ENCODE peak calls at places on chromosomes 5 and 9, in five cellular contexts. G is A549, Q is sigmoid colon, L is transverse colon, A is spleen. N is an unnamed sample.
A peak's percentile ranks its signal among the peaks of the same experiment; 100 is the strongest.

GRCh38 chr5:156879665-156880285 is 29.7 kb downstream of the PPP1R2B start:
- DNase-seq in L (peak; percentile 20), A (no peak), Q (no peak), G (no peak), N (no peak)

GRCh38 chr5:1917830-1918487 is 35.2 kb upstream of the IRX4 start:
- DNase-seq in A (peak; percentile 52), G (no peak), Q (peak; percentile 48), L (no peak), N (no peak)

GRCh38 chr5:153629027-153629426 is 138.6 kb downstream of the GRIA1 start:
- DNase-seq in G (peak; percentile 56), L (no peak), Q (no peak), A (no peak), N (no peak)

GRCh38 chr5:14655146-14655741 is 9.3 kb upstream of the OTULIN start:
- DNase-seq in A (no peak), L (no peak), Q (no peak), G (no peak), N (no peak)

GRCh38 chr5:10595305-10595677 is 31.4 kb downstream of the ANKRD33B start:
- DNase-seq in L (no peak), A (no peak), G (no peak), Q (no peak), N (no peak)

GRCh38 chr9:95509851-95510529 is 6.8 kb downstream of the PTCH1 start:
- DNase-seq in L (peak; percentile 36), Q (no peak), G (no peak), A (no peak), N (peak; percentile 36)

GRCh38 chr5:113150821-113151220 is 174.2 kb downstream of the DCP2 start:
- DNase-seq in Q (no peak), A (no peak), G (no peak), L (no peak), N (no peak)

GRCh38 chr5:43316421-43316820 is 3.2 kb upstream of the HMGCS1 start:
- DNase-seq in G (no peak), L (no peak), A (no peak), Q (no peak), N (no peak)

GRCh38 chr9:99059074-99059894 is 45.6 kb upstream of the TGFBR1 start:
- DNase-seq in G (no peak), Q (no peak), L (peak; percentile 23), A (peak; percentile 83), N (peak; percentile 12)

GRCh38 chr5:139702548-139702947 is 54.4 kb downstream of the CXXC5 start:
- DNase-seq in A (no peak), L (no peak), Q (no peak), G (no peak), N (no peak)

GRCh38 chr5:139704748-139705147 is 56.6 kb downstream of the CXXC5 start:
- DNase-seq in Q (no peak), G (no peak), A (no peak), L (no peak), N (no peak)

GRCh38 chr5:139699352-139699751 is 51.2 kb downstream of the CXXC5 start:
- DNase-seq in Q (peak; percentile 59), G (no peak), A (no peak), L (no peak), N (no peak)

GRCh38 chr5:139698461-139699146 is 50.5 kb downstream of the CXXC5 start:
- DNase-seq in G (no peak), L (peak; percentile 78), A (peak; percentile 84), Q (peak; percentile 90), N (peak; percentile 81)

GRCh38 chr5:139700711-139701693 is 52.9 kb downstream of the CXXC5 start:
- DNase-seq in A (peak; percentile 79), G (no peak), L (peak; percentile 44), Q (peak; percentile 64), N (no peak)
- TF ChIP-seq POLR2A in A (no peak), G (no peak), L (no peak), Q (no peak), N (no peak)

GRCh38 chr9:89878687-89879086 is 273.9 kb downstream of the GADD45G start:
- DNase-seq in Q (peak; percentile 73), G (no peak), A (peak; percentile 70), L (peak; percentile 47), N (no peak)
- TF ChIP-seq POLR2A in Q (no peak), G (no peak), A (no peak), L (no peak), N (no peak)

DNA sequence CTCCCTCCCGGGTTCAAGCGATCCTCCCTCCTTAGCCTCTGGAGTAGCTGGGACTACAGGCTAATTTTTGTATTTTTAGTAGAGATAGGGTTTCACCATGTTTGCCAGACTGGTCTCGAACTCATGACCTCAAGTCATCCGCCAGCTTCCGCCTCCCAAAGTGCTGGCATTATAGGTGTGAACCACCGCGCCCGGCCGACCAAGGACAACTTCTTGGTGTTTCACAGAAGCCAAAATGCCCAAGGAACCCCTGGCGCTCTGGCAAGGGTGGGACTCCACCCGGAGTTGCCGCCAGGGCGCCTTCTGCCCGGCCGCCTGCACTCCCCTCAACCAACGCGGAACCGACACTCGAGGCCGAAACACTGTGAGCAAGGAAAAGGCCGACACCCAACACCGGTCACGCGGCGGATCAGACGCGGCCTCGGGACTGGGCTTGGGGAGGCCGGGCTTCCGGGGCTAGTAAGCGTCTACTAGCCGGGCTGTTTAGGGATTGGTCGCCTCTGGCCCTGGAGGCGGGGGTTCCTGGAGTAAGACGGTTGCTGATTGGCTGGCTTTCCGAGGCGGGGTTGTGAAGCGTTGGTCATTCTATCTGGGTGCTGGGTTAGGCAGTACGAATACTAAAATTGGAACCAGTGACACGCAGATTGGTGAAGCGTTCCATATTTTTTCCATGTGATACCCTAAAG is 7.7 kb upstream of the CFAP157 start:
- DNase-seq in Q (peak; percentile 99), L (peak; percentile 95), A (peak; percentile 96), G (peak; percentile 98), N (peak; percentile 93)
- TF ChIP-seq POLR2A in Q (peak; percentile 26), L (peak; percentile 52), A (no peak), G (peak; percentile 66), N (peak; percentile 45)

GRCh38 chr9:128902351-128903078 is 18.3 kb upstream of the PHYHD1 start:
- DNase-seq in A (peak; percentile 97), G (no peak), L (peak; percentile 86), Q (no peak), N (no peak)
- TF ChIP-seq POLR2A in A (no peak), G (no peak), L (peak; percentile 78), Q (no peak), N (peak; percentile 22)

DNA sequence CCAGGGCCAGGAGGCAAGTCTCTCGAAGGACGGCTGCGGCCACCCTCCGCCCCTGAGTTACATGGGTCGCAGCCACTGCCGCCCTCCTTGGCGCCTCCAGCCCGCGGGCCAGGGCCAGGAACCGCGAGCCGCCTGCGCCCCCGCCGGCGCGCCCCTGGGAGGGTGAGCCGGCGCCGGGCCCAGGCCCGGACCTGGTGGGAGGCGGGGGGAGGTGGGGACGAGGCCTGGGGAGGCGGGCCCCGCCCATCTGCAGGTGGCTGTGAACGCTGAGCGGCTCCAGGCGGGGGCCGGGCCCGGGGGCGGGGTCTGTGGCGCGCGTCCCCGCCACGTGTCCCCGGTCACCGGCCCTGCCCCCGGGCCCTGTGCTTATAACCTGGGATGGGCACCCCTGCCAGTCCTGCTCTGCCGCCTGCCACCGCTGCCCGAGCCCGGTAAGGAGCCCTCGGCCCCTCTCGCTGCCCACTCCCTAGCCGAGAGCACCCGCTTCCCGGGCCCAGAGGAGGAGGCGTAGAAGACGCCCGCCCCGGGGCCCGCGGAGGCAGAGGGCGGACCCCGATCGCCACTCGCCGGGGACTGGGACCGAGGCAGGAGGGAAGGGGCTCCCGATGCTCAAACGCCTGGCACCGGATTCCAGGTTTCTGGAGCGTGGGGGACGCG is at the start of gene ASS1:
- DNase-seq in L (peak; percentile 91), A (no peak), G (no peak), Q (peak; percentile 85), N (peak; percentile 32)
- TF ChIP-seq POLR2A in L (peak; percentile 89), A (no peak), G (no peak), Q (no peak), N (no peak)

DNA sequence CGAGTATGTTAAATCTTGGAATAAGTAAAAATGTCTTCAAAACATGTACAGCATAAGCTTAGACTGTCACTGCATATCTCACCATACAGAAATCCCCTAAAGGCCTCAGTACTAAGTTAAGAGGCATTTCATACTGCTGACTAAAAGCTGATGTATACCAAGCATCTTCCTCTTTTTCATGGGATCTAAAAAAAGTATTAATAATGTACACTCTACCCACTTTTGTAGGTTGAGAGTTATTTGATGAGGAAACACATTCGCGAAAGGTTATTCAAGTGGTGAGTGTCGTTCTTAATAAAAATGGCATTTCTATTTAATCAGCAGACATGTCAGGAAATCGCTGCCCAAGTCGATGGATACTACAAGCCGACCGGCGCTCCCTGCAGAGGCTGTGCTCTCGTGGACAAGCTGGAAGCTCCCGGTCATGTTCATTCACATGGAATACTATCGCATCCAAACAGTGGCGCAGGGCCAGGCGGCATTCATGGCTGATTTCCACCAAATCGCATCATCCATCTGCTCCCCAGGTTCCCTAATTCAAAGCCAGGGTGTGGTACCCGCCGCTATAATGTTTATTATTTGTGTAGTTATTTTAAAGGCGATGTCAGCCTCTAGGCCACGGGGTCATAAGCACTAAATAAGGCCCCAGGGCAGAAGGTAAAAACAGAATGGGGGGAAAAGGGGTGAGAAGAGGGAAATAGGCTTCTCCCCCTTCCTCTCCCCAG is 697 bp downstream of the SGTB start:
- DNase-seq in A (peak; percentile 86), Q (peak; percentile 83), L (peak; percentile 55), G (peak; percentile 46), N (peak; percentile 38)
- TF ChIP-seq POLR2A in A (no peak), Q (no peak), L (no peak), G (no peak), N (no peak)

GRCh38 chr9:81499021-81499454 is 190.3 kb downstream of the TLE1 start:
- DNase-seq in Q (peak; percentile 75), A (no peak), L (no peak), G (no peak), N (no peak)

GRCh38 chr9:81492710-81493447 is 196.5 kb downstream of the TLE1 start:
- DNase-seq in L (no peak), G (peak; percentile 52), A (no peak), Q (no peak), N (no peak)

GRCh38 chr9:81498576-81498975 is 190.8 kb downstream of the TLE1 start:
- DNase-seq in L (no peak), A (no peak), Q (no peak), G (no peak), N (no peak)

GRCh38 chr9:81499571-81499970 is 189.8 kb downstream of the TLE1 start:
- DNase-seq in G (no peak), A (no peak), Q (no peak), L (no peak), N (no peak)

GRCh38 chr9:81497096-81497495 is 192.3 kb downstream of the TLE1 start:
- DNase-seq in A (no peak), L (no peak), Q (no peak), G (no peak), N (no peak)
- TF ChIP-seq POLR2A in A (no peak), L (no peak), Q (no peak), G (no peak), N (no peak)